ENCODE peak calls at places on chromosomes 11 and 22, in four cellular contexts. V is K562, A is GM12878, Y is HepG2. T is an unnamed sample.

GRCh38 chr11:18704698-18705097 is 6.1 kb downstream of the TMEM86A start:
- DNase-seq in V (no peak), A (no peak), Y (no peak), T (no peak)

GRCh38 chr22:40276877-40277823 is 69.2 kb upstream of the ADSL start:
- DNase-seq in V (no peak), A (no peak), Y (no peak), T (no peak)

GRCh38 chr11:108431370-108431769 is 36.0 kb downstream of the C11orf65 start:
- DNase-seq in V (no peak), A (no peak), Y (no peak), T (no peak)

GRCh38 chr22:25359601-25360261 is 140.3 kb downstream of the CRYBB2 start:
- DNase-seq in V (no peak), A (no peak), Y (no peak), T (no peak)

GRCh38 chr22:37273846-37274225 is 8.5 kb upstream of the CYTH4 start:
- DNase-seq in V (no peak), A (no peak), Y (no peak), T (no peak)

GRCh38 chr22:21012446-21013407 is 2.2 kb upstream of the P2RX6 start:
- DNase-seq in V (no peak), A (no peak), Y (no peak), T (no peak)

GRCh38 chr11:108775324-108775723 is 110.5 kb downstream of the DDX10 start:
- DNase-seq in V (no peak), A (no peak), Y (peak), T (no peak)

GRCh38 chr11:46346886-46347636 is at the start of gene DGKZ:
- DNase-seq in V (peak), A (no peak), Y (peak), T (peak)

GRCh38 chr11:73394416-73395296 is 18.5 kb downstream of the RELT start:
- DNase-seq in V (no peak), A (no peak), Y (no peak), T (no peak)

GRCh38 chr11:59144096-59144495 is 1.4 kb downstream of the FAM111A start:
- DNase-seq in V (no peak), A (no peak), Y (no peak), T (no peak)

GRCh38 chr11:7348432-7349298 is 97.0 kb downstream of the SYT9 start:
- DNase-seq in V (no peak), A (no peak), Y (no peak), T (peak)

GRCh38 chr22:38872831-38873248 is 824 bp upstream of the CBX6 start:
- DNase-seq in V (peak), A (no peak), Y (no peak), T (peak)

GRCh38 chr22:30348837-30349236 is 7.9 kb downstream of the SF3A1 start:
- DNase-seq in V (no peak), A (no peak), Y (no peak), T (no peak)

GRCh38 chr11:120272303-120272702 is 32.4 kb downstream of the POU2F3 start:
- DNase-seq in V (no peak), A (no peak), Y (no peak), T (no peak)

GRCh38 chr22:30357650-30358215 is 926 bp downstream of the CCDC157 start:
- DNase-seq in V (no peak), A (no peak), Y (no peak), T (no peak)

GRCh38 chr11:130585545-130585944 is 137.1 kb downstream of the ADAMTS15 start:
- DNase-seq in V (no peak), A (no peak), Y (no peak), T (no peak)

GRCh38 chr22:21009638-21010425 is 5.1 kb upstream of the P2RX6 start:
- DNase-seq in V (peak), A (no peak), Y (peak), T (no peak)

GRCh38 chr22:20885557-20886323 is 26.9 kb downstream of the SNAP29 start:
- DNase-seq in V (peak), A (no peak), Y (peak), T (peak)

GRCh38 chr11:111064118-111064517 is 181.4 kb upstream of the POU2AF2 start:
- DNase-seq in V (no peak), A (no peak), Y (no peak), T (no peak)

GRCh38 chr11:120239713-120240640 is at the start of gene POU2F3:
- DNase-seq in V (peak), A (no peak), Y (no peak), T (peak)

DNA sequence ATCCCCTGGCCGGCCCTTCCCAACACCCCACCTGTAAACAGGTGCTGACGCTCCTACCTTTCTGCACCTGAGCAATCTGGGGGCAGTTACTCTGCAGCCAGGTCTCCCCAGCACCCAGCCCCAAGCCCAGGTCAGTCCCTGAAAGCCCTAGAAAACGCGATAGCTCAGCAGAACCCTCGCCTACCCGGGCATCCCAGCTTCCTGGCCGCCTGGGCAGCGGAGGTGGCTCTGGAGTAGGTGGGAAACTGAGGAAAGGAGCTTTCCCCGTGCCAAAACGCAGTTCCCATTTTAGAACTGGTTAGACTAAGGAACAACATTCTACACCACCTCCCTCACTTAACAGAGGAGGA is 445 bp downstream of the SYTL2 start:
- DNase-seq in V (no peak), A (no peak), Y (no peak), T (no peak)
- TF ChIP-seq REST in V (no peak), A (no peak), Y (no peak), T (no peak)

GRCh38 chr22:26975865-26976264 is 318.5 kb downstream of the MIAT start:
- DNase-seq in V (no peak), A (no peak), Y (no peak), T (no peak)
- TF ChIP-seq NFIC in V (no peak), A (no peak), Y (no peak), T (no peak)

GRCh38 chr11:118841469-118842222 is 42.0 kb upstream of the CXCR5 start:
- DNase-seq in V (no peak), A (peak), Y (peak), T (no peak)

GRCh38 chr11:118838905-118839553 is 44.7 kb upstream of the CXCR5 start:
- DNase-seq in V (no peak), A (peak), Y (no peak), T (no peak)

GRCh38 chr11:118845369-118845768 is 38.3 kb upstream of the CXCR5 start:
- DNase-seq in V (peak), A (no peak), Y (no peak), T (no peak)

GRCh38 chr11:118843518-118843917 is 40.2 kb upstream of the CXCR5 start:
- DNase-seq in V (no peak), A (no peak), Y (no peak), T (no peak)

DNA sequence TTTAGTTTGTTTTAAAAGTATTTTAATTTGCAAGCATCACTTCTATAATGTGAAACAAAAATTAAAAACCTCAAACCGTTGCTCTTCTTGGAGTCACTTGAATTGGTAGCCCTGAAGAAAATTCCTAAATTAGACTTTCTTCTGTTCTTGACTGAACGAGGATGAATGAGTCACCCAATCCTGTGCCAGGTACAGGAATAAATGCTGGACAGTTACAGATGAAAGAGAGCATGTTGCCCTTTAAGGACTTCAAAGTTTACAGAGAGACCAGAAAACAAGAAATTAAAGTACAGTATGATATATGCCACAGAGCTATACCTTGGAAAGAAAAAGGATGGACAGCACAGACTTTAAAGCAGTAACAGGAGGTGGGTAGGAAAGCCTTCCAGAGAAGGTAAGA is 41.3 kb upstream of the CXCR5 start:
- DNase-seq in V (no peak), A (no peak), Y (no peak), T (no peak)
- TF ChIP-seq REST in V (no peak), A (no peak), Y (no peak), T (peak)

GRCh38 chr11:76526878-76527277 is 82.1 kb downstream of the EMSY start:
- DNase-seq in V (no peak), A (no peak), Y (peak), T (no peak)

GRCh38 chr11:76523786-76524436 is 79.1 kb downstream of the EMSY start:
- DNase-seq in V (no peak), A (no peak), Y (peak), T (no peak)

GRCh38 chr11:76524461-76524860 is 79.6 kb downstream of the EMSY start:
- DNase-seq in V (no peak), A (no peak), Y (peak), T (no peak)

GRCh38 chr11:76523147-76523546 is 78.3 kb downstream of the EMSY start:
- DNase-seq in V (no peak), A (no peak), Y (peak), T (no peak)

DNA sequence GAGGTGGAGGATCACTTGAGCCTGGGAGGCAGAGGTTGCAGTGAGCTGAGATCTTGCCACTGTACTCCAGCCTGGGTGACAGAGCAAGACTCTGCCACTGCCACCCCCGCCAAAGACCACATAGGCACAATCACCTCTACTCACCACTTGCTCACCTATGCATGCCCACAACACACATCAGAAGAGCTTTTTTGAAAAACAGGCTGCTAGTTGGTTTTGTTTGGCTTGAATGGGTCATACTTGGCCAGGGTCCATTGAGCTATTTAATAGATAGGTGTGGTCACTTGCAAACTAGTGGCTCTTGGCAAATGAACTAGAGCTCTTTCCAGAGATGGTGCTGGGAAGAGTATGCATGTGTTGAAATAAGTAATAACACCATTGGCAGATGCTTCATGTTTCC is 80.1 kb downstream of the EMSY start:
- DNase-seq in V (no peak), A (no peak), Y (peak), T (no peak)
- TF ChIP-seq NFIC in V (no peak), A (no peak), Y (no peak), T (no peak)

T was measured in SK-N-SH.